ENCODE peak calls at places on chromosomes 12 and 14, in eight cellular contexts. K, Y, I, G, W, X, N and L are unnamed samples.

GRCh38 chr14:75299064-75299463 is 20.4 kb downstream of the FOS start:
- DNase-seq in W (no peak), I (no peak), Y (no peak), K (peak), G (peak), X (no peak), N (peak), L (peak)

GRCh38 chr12:51333536-51333935 is 9.6 kb upstream of the BIN2 start:
- DNase-seq in X (no peak), K (no peak), G (no peak), N (no peak), I (no peak), Y (no peak), W (peak), L (no peak)

GRCh38 chr14:68518910-68519686 is 273.8 kb downstream of the ZFP36L1 start:
- DNase-seq in X (peak), I (no peak), Y (no peak), K (no peak), N (no peak), W (no peak), G (no peak), L (no peak)

GRCh38 chr12:12319501-12320322 is 30.3 kb downstream of the MANSC1 start:
- DNase-seq in W (no peak), G (no peak), X (no peak), Y (no peak), N (no peak), K (peak), I (no peak), L (peak)

GRCh38 chr12:62915130-62915529 is 19.8 kb downstream of the PPM1H start:
- DNase-seq in N (no peak), X (peak), W (no peak), Y (no peak), G (no peak), I (no peak), K (no peak), L (no peak)

GRCh38 chr12:19988457-19988856 is 379.9 kb upstream of the PDE3A start:
- DNase-seq in I (no peak), G (no peak), N (no peak), W (peak), K (no peak), X (no peak), Y (no peak), L (no peak)

GRCh38 chr12:63752283-63752682 is 27.4 kb upstream of the RXYLT1 start:
- DNase-seq in N (peak), I (no peak), Y (no peak), W (no peak), K (no peak), X (no peak), G (no peak), L (no peak)

GRCh38 chr14:51783765-51784164 is 76.6 kb upstream of the GNG2 start:
- DNase-seq in K (no peak), Y (no peak), W (no peak), G (no peak), N (no peak), I (no peak), X (no peak), L (no peak)

GRCh38 chr14:58362798-58363412 is 32.8 kb upstream of the TOMM20L start:
- DNase-seq in W (peak), G (no peak), I (no peak), N (peak), Y (no peak), X (no peak), K (no peak), L (no peak)